ENCODE peak calls at places on chromosomes 7 and 10, in five cellular contexts. One of them, this sample, is unnamed. For H3K4me1, the result is how much of the 10 kb centered on the place peaks cover.

GRCh38 chr10:110307805-110308204 is 3.1 kb upstream of the SMNDC1 start:
- DNase-seq in left ventricle myocardium inferior: no peak
- DNase-seq in right atrium auricular region: no peak
- DNase-seq in stomach: no peak
- DNase-seq in MM.1S: no peak
- DNase-seq in this sample: peak

GRCh38 chr10:91328320-91328984 is 81.7 kb upstream of the HECTD2 start:
- DNase-seq in left ventricle myocardium inferior: no peak
- DNase-seq in right atrium auricular region: no peak
- DNase-seq in stomach: no peak
- DNase-seq in MM.1S: no peak
- DNase-seq in this sample: no peak

GRCh38 chr7:95404316-95404715 is 8.1 kb upstream of the PON3 start:
- DNase-seq in left ventricle myocardium inferior: peak
- DNase-seq in right atrium auricular region: no peak
- DNase-seq in stomach: no peak
- DNase-seq in MM.1S: no peak
- DNase-seq in this sample: peak

GRCh38 chr7:116230191-116231005 is 20.1 kb downstream of the TES start:
- DNase-seq in left ventricle myocardium inferior: no peak
- DNase-seq in right atrium auricular region: no peak
- DNase-seq in stomach: no peak
- DNase-seq in MM.1S: no peak
- DNase-seq in this sample: peak

GRCh38 chr7:142790565-142790964 is 19.8 kb downstream of the PRSS2 start:
- DNase-seq in left ventricle myocardium inferior: no peak
- DNase-seq in right atrium auricular region: no peak
- DNase-seq in stomach: no peak
- DNase-seq in MM.1S: no peak
- DNase-seq in this sample: no peak

GRCh38 chr10:71630168-71630567 is 89.4 kb downstream of the C10orf105 start:
- DNase-seq in left ventricle myocardium inferior: no peak
- DNase-seq in right atrium auricular region: no peak
- DNase-seq in stomach: no peak
- DNase-seq in MM.1S: no peak
- DNase-seq in this sample: no peak

GRCh38 chr10:8305871-8306652 is 251.6 kb downstream of the GATA3 start:
- DNase-seq in left ventricle myocardium inferior: no peak
- DNase-seq in right atrium auricular region: no peak
- DNase-seq in stomach: no peak
- DNase-seq in MM.1S: no peak
- DNase-seq in this sample: peak

GRCh38 chr7:21887779-21888178 is 57.9 kb downstream of the CDCA7L start:
- DNase-seq in left ventricle myocardium inferior: no peak
- DNase-seq in right atrium auricular region: no peak
- DNase-seq in stomach: no peak
- DNase-seq in MM.1S: no peak
- DNase-seq in this sample: no peak

GRCh38 chr10:34814228-34815173 is 595 bp downstream of the PARD3 start:
- DNase-seq in left ventricle myocardium inferior: peak
- DNase-seq in right atrium auricular region: no peak
- DNase-seq in stomach: peak
- DNase-seq in MM.1S: peak
- DNase-seq in this sample: peak

GRCh38 chr10:123381271-123381670 is 227.1 kb downstream of the BUB3 start:
- DNase-seq in left ventricle myocardium inferior: no peak
- DNase-seq in right atrium auricular region: no peak
- DNase-seq in stomach: no peak
- DNase-seq in MM.1S: no peak
- DNase-seq in this sample: peak

GRCh38 chr7:22402250-22402649 is 45.3 kb upstream of the RAPGEF5 start:
- DNase-seq in left ventricle myocardium inferior: no peak
- DNase-seq in right atrium auricular region: no peak
- DNase-seq in stomach: no peak
- DNase-seq in MM.1S: peak
- DNase-seq in this sample: no peak

GRCh38 chr7:36115448-36116321 is 37.4 kb upstream of the EEPD1 start:
- DNase-seq in left ventricle myocardium inferior: peak
- DNase-seq in right atrium auricular region: peak
- DNase-seq in stomach: peak
- DNase-seq in MM.1S: no peak
- DNase-seq in this sample: peak

GRCh38 chr7:107961399-107961798 is 41.6 kb downstream of the LAMB1 start:
- DNase-seq in left ventricle myocardium inferior: peak
- DNase-seq in right atrium auricular region: peak
- DNase-seq in stomach: no peak
- DNase-seq in MM.1S: no peak
- DNase-seq in this sample: no peak

GRCh38 chr7:41103331-41103730 is 599.6 kb downstream of the INHBA start:
- DNase-seq in left ventricle myocardium inferior: no peak
- DNase-seq in right atrium auricular region: no peak
- DNase-seq in stomach: no peak
- DNase-seq in MM.1S: no peak
- DNase-seq in this sample: no peak

GRCh38 chr7:159109092-159110035 is 35.3 kb downstream of the VIPR2 start:
- DNase-seq in left ventricle myocardium inferior: no peak
- DNase-seq in right atrium auricular region: no peak
- DNase-seq in stomach: no peak
- DNase-seq in MM.1S: peak
- DNase-seq in this sample: peak

GRCh38 chr10:4704034-4704545 is 121.9 kb upstream of the AKR1E2 start:
- DNase-seq in left ventricle myocardium inferior: no peak
- DNase-seq in right atrium auricular region: no peak
- DNase-seq in stomach: no peak
- DNase-seq in MM.1S: peak
- DNase-seq in this sample: no peak

GRCh38 chr7:24978837-24979469 is 1.0 kb downstream of the OSBPL3 start:
- DNase-seq in left ventricle myocardium inferior: no peak
- DNase-seq in right atrium auricular region: no peak
- DNase-seq in stomach: no peak
- DNase-seq in MM.1S: no peak
- DNase-seq in this sample: no peak

GRCh38 chr7:122686360-122686878 is 12.5 kb downstream of the RNF133 start:
- DNase-seq in left ventricle myocardium inferior: no peak
- DNase-seq in right atrium auricular region: no peak
- DNase-seq in stomach: no peak
- DNase-seq in MM.1S: no peak
- DNase-seq in this sample: no peak

GRCh38 chr7:90111-91063 is 102.0 kb upstream of the FAM20C start:
- DNase-seq in left ventricle myocardium inferior: no peak
- DNase-seq in right atrium auricular region: peak
- DNase-seq in stomach: no peak
- DNase-seq in MM.1S: no peak
- DNase-seq in this sample: peak

GRCh38 chr7:122833888-122834570 is 52.2 kb downstream of the CADPS2 start:
- DNase-seq in left ventricle myocardium inferior: no peak
- DNase-seq in right atrium auricular region: no peak
- DNase-seq in stomach: no peak
- DNase-seq in MM.1S: no peak
- DNase-seq in this sample: no peak

GRCh38 chr7:98569606-98570337 is 47.3 kb upstream of the NPTX2 start:
- DNase-seq in left ventricle myocardium inferior: peak
- DNase-seq in right atrium auricular region: no peak
- DNase-seq in stomach: no peak
- DNase-seq in MM.1S: no peak
- DNase-seq in this sample: no peak

GRCh38 chr7:99219985-99220384 is 12.1 kb upstream of the KPNA7 start:
- DNase-seq in left ventricle myocardium inferior: no peak
- DNase-seq in right atrium auricular region: no peak
- DNase-seq in stomach: no peak
- DNase-seq in MM.1S: no peak
- DNase-seq in this sample: peak

GRCh38 chr7:96697822-96698221 is 11.8 kb downstream of the SEM1 start:
- DNase-seq in left ventricle myocardium inferior: no peak
- DNase-seq in right atrium auricular region: no peak
- DNase-seq in stomach: no peak
- DNase-seq in MM.1S: no peak
- DNase-seq in this sample: no peak

GRCh38 chr7:21305455-21306235 is 122.2 kb upstream of the SP4 start:
- DNase-seq in left ventricle myocardium inferior: no peak
- DNase-seq in right atrium auricular region: no peak
- DNase-seq in stomach: no peak
- DNase-seq in MM.1S: no peak
- DNase-seq in this sample: no peak

GRCh38 chr10:29535012-29535777 is 99.6 kb downstream of the SVIL start:
- DNase-seq in left ventricle myocardium inferior: peak
- DNase-seq in right atrium auricular region: peak
- DNase-seq in stomach: peak
- DNase-seq in MM.1S: no peak
- DNase-seq in this sample: peak

GRCh38 chr10:117075064-117075463 is 63.0 kb downstream of the VAX1 start:
- DNase-seq in left ventricle myocardium inferior: no peak
- DNase-seq in right atrium auricular region: no peak
- DNase-seq in stomach: no peak
- DNase-seq in MM.1S: no peak
- DNase-seq in this sample: no peak

GRCh38 chr7:122300607-122301079 is 3.9 kb downstream of the FEZF1 start:
- DNase-seq in left ventricle myocardium inferior: no peak
- DNase-seq in right atrium auricular region: no peak
- DNase-seq in stomach: no peak
- DNase-seq in MM.1S: no peak
- DNase-seq in this sample: peak

GRCh38 chr7:67705850-67706249 is 709.2 kb downstream of the TYW1 start:
- DNase-seq in left ventricle myocardium inferior: no peak
- DNase-seq in right atrium auricular region: no peak
- DNase-seq in stomach: no peak
- DNase-seq in MM.1S: no peak
- DNase-seq in this sample: no peak

GRCh38 chr7:80335473-80336232 is 176.2 kb downstream of the GNAT3 start:
- DNase-seq in left ventricle myocardium inferior: no peak
- DNase-seq in right atrium auricular region: no peak
- DNase-seq in stomach: no peak
- DNase-seq in MM.1S: no peak
- DNase-seq in this sample: peak

GRCh38 chr7:154744861-154745258 is 258.1 kb downstream of the PAXIP1 start:
- DNase-seq in left ventricle myocardium inferior: no peak
- DNase-seq in right atrium auricular region: no peak
- DNase-seq in stomach: no peak
- DNase-seq in MM.1S: no peak
- DNase-seq in this sample: no peak

GRCh38 chr10:72796538-72796937 is 97.0 kb upstream of the OIT3 start:
- DNase-seq in left ventricle myocardium inferior: no peak
- DNase-seq in right atrium auricular region: no peak
- DNase-seq in stomach: no peak
- DNase-seq in MM.1S: no peak
- DNase-seq in this sample: no peak

GRCh38 chr10:69715156-69715898 is 85.3 kb downstream of the FAM241B start:
- DNase-seq in left ventricle myocardium inferior: no peak
- DNase-seq in right atrium auricular region: no peak
- DNase-seq in stomach: no peak
- DNase-seq in MM.1S: no peak
- DNase-seq in this sample: no peak

GRCh38 chr10:98423691-98424120 is 8.7 kb upstream of the PYROXD2 start:
- DNase-seq in left ventricle myocardium inferior: no peak
- DNase-seq in right atrium auricular region: no peak
- DNase-seq in stomach: peak
- DNase-seq in MM.1S: peak
- DNase-seq in this sample: no peak

GRCh38 chr10:3886191-3886590 is 101.2 kb upstream of the KLF6 start:
- DNase-seq in left ventricle myocardium inferior: peak
- DNase-seq in right atrium auricular region: no peak
- DNase-seq in stomach: no peak
- DNase-seq in MM.1S: no peak
- DNase-seq in this sample: peak

GRCh38 chr7:114921636-114922150 is at the start of gene MDFIC:
- DNase-seq in left ventricle myocardium inferior: no peak
- DNase-seq in right atrium auricular region: peak
- DNase-seq in stomach: no peak
- DNase-seq in MM.1S: no peak
- DNase-seq in this sample: no peak

GRCh38 chr10:79066460-79067240 is 2.1 kb upstream of the ZMIZ1 start:
- DNase-seq in left ventricle myocardium inferior: no peak
- DNase-seq in right atrium auricular region: peak
- DNase-seq in stomach: no peak
- DNase-seq in MM.1S: peak
- DNase-seq in this sample: peak

GRCh38 chr7:80127412-80128150 is 7.0 kb upstream of the GNAI1 start:
- DNase-seq in left ventricle myocardium inferior: no peak
- DNase-seq in right atrium auricular region: no peak
- DNase-seq in stomach: no peak
- DNase-seq in MM.1S: peak
- DNase-seq in this sample: no peak

GRCh38 chr10:119103241-119103640 is 672 bp upstream of the DENND10 start:
- DNase-seq in left ventricle myocardium inferior: no peak
- DNase-seq in right atrium auricular region: no peak
- DNase-seq in stomach: no peak
- DNase-seq in MM.1S: no peak
- DNase-seq in this sample: no peak

GRCh38 chr10:119103687-119104652 is at the start of gene DENND10:
- DNase-seq in left ventricle myocardium inferior: peak
- DNase-seq in right atrium auricular region: peak
- DNase-seq in stomach: peak
- DNase-seq in MM.1S: peak
- DNase-seq in this sample: peak

GRCh38 chr10:119104653-119105024 is 726 bp downstream of the DENND10 start:
- DNase-seq in left ventricle myocardium inferior: peak
- DNase-seq in right atrium auricular region: no peak
- DNase-seq in stomach: no peak
- DNase-seq in MM.1S: no peak
- DNase-seq in this sample: peak

GRCh38 chr10:119105155-119105554 is 1.2 kb downstream of the DENND10 start:
- DNase-seq in left ventricle myocardium inferior: no peak
- DNase-seq in right atrium auricular region: no peak
- DNase-seq in stomach: no peak
- DNase-seq in MM.1S: no peak
- DNase-seq in this sample: no peak
- H3K4me3 ChIP-seq in left ventricle myocardium inferior: peak
- H3K4me3 ChIP-seq in right atrium auricular region: no peak
- H3K4me3 ChIP-seq in stomach: peak
- H3K4me3 ChIP-seq in MM.1S: peak
- H3K4me3 ChIP-seq in this sample: peak

GRCh38 chr10:83582407-83583095 is 556.8 kb upstream of the GHITM start:
- DNase-seq in left ventricle myocardium inferior: no peak
- DNase-seq in right atrium auricular region: no peak
- DNase-seq in stomach: no peak
- DNase-seq in MM.1S: no peak
- DNase-seq in this sample: no peak
- H3K27ac ChIP-seq in left ventricle myocardium inferior: no peak
- H3K27ac ChIP-seq in right atrium auricular region: no peak
- H3K27ac ChIP-seq in stomach: no peak
- H3K27ac ChIP-seq in MM.1S: no peak
- H3K27ac ChIP-seq in this sample: no peak

GRCh38 chr10:32953277-32953927 is 4.6 kb downstream of the ITGB1 start:
- DNase-seq in left ventricle myocardium inferior: peak
- DNase-seq in right atrium auricular region: no peak
- DNase-seq in stomach: no peak
- DNase-seq in MM.1S: no peak
- DNase-seq in this sample: peak
- H3K4me1 ChIP-seq in left ventricle myocardium inferior: half or more
- H3K4me1 ChIP-seq in right atrium auricular region: under half
- H3K4me1 ChIP-seq in stomach: under half
- H3K4me1 ChIP-seq in MM.1S: under half
- H3K4me1 ChIP-seq in this sample: half or more

GRCh38 chr10:74320026-74320425 is 169.0 kb downstream of the ADK start:
- DNase-seq in left ventricle myocardium inferior: no peak
- DNase-seq in right atrium auricular region: no peak
- DNase-seq in stomach: no peak
- DNase-seq in MM.1S: no peak
- DNase-seq in this sample: no peak

GRCh38 chr10:74310652-74311257 is 159.7 kb downstream of the ADK start:
- DNase-seq in left ventricle myocardium inferior: no peak
- DNase-seq in right atrium auricular region: no peak
- DNase-seq in stomach: no peak
- DNase-seq in MM.1S: no peak
- DNase-seq in this sample: no peak

GRCh38 chr10:74314166-74314565 is 163.1 kb downstream of the ADK start:
- DNase-seq in left ventricle myocardium inferior: no peak
- DNase-seq in right atrium auricular region: no peak
- DNase-seq in stomach: no peak
- DNase-seq in MM.1S: no peak
- DNase-seq in this sample: no peak
- H3K4me3 ChIP-seq in left ventricle myocardium inferior: peak
- H3K4me3 ChIP-seq in right atrium auricular region: peak
- H3K4me3 ChIP-seq in stomach: peak
- H3K4me3 ChIP-seq in MM.1S: no peak
- H3K4me3 ChIP-seq in this sample: no peak

This sample was measured in cardiac muscle cell.